ENCODE peak calls at places on chromosome 15, in five cellular contexts. One of them, this sample, is unnamed.

GRCh38 chr15:74173545-74174215 is at the start of gene ISLR:
- ATAC-seq in right lobe of liver: no peak
- ATAC-seq in naive thymus-derived CD4-positive, alpha-beta T cell: no peak
- ATAC-seq in left ventricle myocardium superior: peak
- ATAC-seq in PC-3: no peak
- ATAC-seq in this sample: peak

GRCh38 chr15:41892621-41893421 is 1.0 kb downstream of the SPTBN5 start:
- ATAC-seq in naive thymus-derived CD4-positive, alpha-beta T cell: peak
- ATAC-seq in left ventricle myocardium superior: peak
- ATAC-seq in right lobe of liver: peak
- ATAC-seq in PC-3: no peak
- ATAC-seq in this sample: no peak

GRCh38 chr15:45458746-45459403 is 63.7 kb downstream of the SLC30A4 start:
- ATAC-seq in PC-3: no peak
- ATAC-seq in naive thymus-derived CD4-positive, alpha-beta T cell: peak
- ATAC-seq in right lobe of liver: peak
- ATAC-seq in left ventricle myocardium superior: peak
- ATAC-seq in this sample: no peak

GRCh38 chr15:91961357-91961756 is 107.8 kb downstream of the SLCO3A1 start:
- ATAC-seq in naive thymus-derived CD4-positive, alpha-beta T cell: no peak
- ATAC-seq in PC-3: no peak
- ATAC-seq in right lobe of liver: no peak
- ATAC-seq in left ventricle myocardium superior: no peak
- ATAC-seq in this sample: no peak

GRCh38 chr15:23797747-23798157 is 110.6 kb upstream of the NDN start:
- ATAC-seq in naive thymus-derived CD4-positive, alpha-beta T cell: no peak
- ATAC-seq in left ventricle myocardium superior: no peak
- ATAC-seq in PC-3: no peak
- ATAC-seq in right lobe of liver: no peak
- ATAC-seq in this sample: no peak

GRCh38 chr15:62426387-62426956 is 261.4 kb upstream of the C2CD4B start:
- ATAC-seq in naive thymus-derived CD4-positive, alpha-beta T cell: no peak
- ATAC-seq in PC-3: no peak
- ATAC-seq in right lobe of liver: no peak
- ATAC-seq in left ventricle myocardium superior: peak
- ATAC-seq in this sample: no peak

GRCh38 chr15:51267714-51268105 is 70.7 kb downstream of the CYP19A1 start:
- ATAC-seq in left ventricle myocardium superior: peak
- ATAC-seq in right lobe of liver: peak
- ATAC-seq in naive thymus-derived CD4-positive, alpha-beta T cell: no peak
- ATAC-seq in PC-3: peak
- ATAC-seq in this sample: no peak

GRCh38 chr15:77650285-77650684 is 17.6 kb upstream of the LINGO1 start:
- ATAC-seq in PC-3: no peak
- ATAC-seq in left ventricle myocardium superior: no peak
- ATAC-seq in right lobe of liver: no peak
- ATAC-seq in naive thymus-derived CD4-positive, alpha-beta T cell: no peak
- ATAC-seq in this sample: peak

GRCh38 chr15:44414001-44414400 is 13.4 kb upstream of the CTDSPL2 start:
- ATAC-seq in PC-3: no peak
- ATAC-seq in right lobe of liver: no peak
- ATAC-seq in naive thymus-derived CD4-positive, alpha-beta T cell: no peak
- ATAC-seq in left ventricle myocardium superior: no peak
- ATAC-seq in this sample: no peak

GRCh38 chr15:60518511-60518910 is 39.6 kb upstream of the ICE2 start:
- ATAC-seq in naive thymus-derived CD4-positive, alpha-beta T cell: no peak
- ATAC-seq in right lobe of liver: no peak
- ATAC-seq in left ventricle myocardium superior: no peak
- ATAC-seq in PC-3: no peak
- ATAC-seq in this sample: no peak